ENCODE peak calls at places on chromosomes 1 and 21, in nine cellular contexts. B is CD4-positive, CD25-positive, alpha-beta regulatory T cell; W is posterior cingulate gyrus; M is left ventricle myocardium inferior; P is Daoy; U is NCI-H460; I is stimulated activated naive CD8-positive, alpha-beta T cell treated with anti-CD3 and anti-CD28 coated beads, Interleukin-15, amount 100 ng/mL, for 72 hours; R is T follicular helper cell; C is dermis blood vessel endothelial cell. F is an unnamed sample.

GRCh38 chr1:115492880-115493279 is 148.9 kb upstream of the VANGL1 start:
- DNase-seq in B (no peak), W (no peak), M (no peak), P (peak; percentile 81), U (no peak), I (no peak), R (no peak), C (no peak), F (no peak)

GRCh38 chr21:18403685-18404084 is at the start of gene TMPRSS15:
- DNase-seq in B (no peak), W (no peak), M (no peak), P (no peak), U (no peak), I (no peak), R (no peak), C (no peak), F (no peak)

GRCh38 chr1:54404263-54404662 is 1.9 kb downstream of the SSBP3 start:
- DNase-seq in B (no peak), W (no peak), M (no peak), P (no peak), U (no peak), I (no peak), R (no peak), C (no peak), F (no peak)

GRCh38 chr1:39501666-39502065 is 10.2 kb downstream of the BMP8A start:
- DNase-seq in B (no peak), W (no peak), M (no peak), P (peak; percentile 60), U (no peak), I (no peak), R (no peak), C (no peak), F (no peak)

GRCh38 chr1:10980094-10980577 is 32.3 kb upstream of the TARDBP start:
- DNase-seq in B (no peak), W (peak; percentile 79), M (peak; percentile 75), P (peak; percentile 85), U (peak; percentile 3), I (no peak), R (no peak), C (no peak), F (peak; percentile 83)

GRCh38 chr1:25565188-25565591 is 21.8 kb downstream of the LDLRAP1 start:
- DNase-seq in B (peak; percentile 71), W (no peak), M (no peak), P (no peak), U (no peak), I (peak; percentile 65), R (peak; percentile 28), C (no peak), F (no peak)

GRCh38 chr1:39183503-39184353 is 20.8 kb upstream of the MACF1 start:
- DNase-seq in B (peak; percentile 91), W (no peak), M (no peak), P (peak; percentile 91), U (peak; percentile 59), I (peak; percentile 84), R (peak; percentile 81), C (peak; percentile 96), F (peak; percentile 100)

GRCh38 chr1:157150631-157151030 is 12.4 kb upstream of the ETV3 start:
- DNase-seq in B (peak; percentile 68), W (no peak), M (no peak), P (no peak), U (no peak), I (no peak), R (no peak), C (no peak), F (no peak)

GRCh38 chr1:58893257-58893869 is 109.5 kb upstream of the JUN start:
- DNase-seq in B (no peak), W (no peak), M (peak; percentile 57), P (no peak), U (no peak), I (no peak), R (no peak), C (peak; percentile 94), F (peak; percentile 45)

GRCh38 chr1:229461032-229461668 is 27.3 kb upstream of the ACTA1 start:
- DNase-seq in B (no peak), W (no peak), M (peak; percentile 58), P (no peak), U (no peak), I (no peak), R (no peak), C (no peak), F (no peak)

GRCh38 chr21:44583800-44584147 is 3.4 kb upstream of the KRTAP10-5 start:
- DNase-seq in B (peak; percentile 67), W (no peak), M (no peak), P (no peak), U (no peak), I (peak; percentile 31), R (peak; percentile 22), C (no peak), F (no peak)

GRCh38 chr1:109252893-109253802 is 3.8 kb downstream of the CELSR2 start:
- DNase-seq in B (no peak), W (peak; percentile 85), M (no peak), P (peak; percentile 43), U (no peak), I (no peak), R (no peak), C (peak; percentile 12), F (peak; percentile 26)

GRCh38 chr1:154808909-154809262 is 61.2 kb downstream of the KCNN3 start:
- DNase-seq in B (no peak), W (no peak), M (peak; percentile 27), P (peak; percentile 14), U (no peak), I (no peak), R (no peak), C (no peak), F (no peak)

F was measured in NCI-H510A treated with DMSO at 0.1 percent for 48 hours.